ENCODE peak calls at places on chromosomes 1 and 21, in five cellular contexts. W, E, G, H and Y are unnamed samples.

GRCh38 chr1:24109686-24110475 is 2.1 kb downstream of the MYOM3 start:
- DNase-seq in W (no peak), E (no peak), G (no peak), H (no peak), Y (no peak)

GRCh38 chr1:41381691-41382530 is 20.7 kb downstream of the FOXO6 start:
- DNase-seq in W (peak; percentile 28), E (no peak), G (no peak), H (peak; percentile 54), Y (peak; percentile 19)

GRCh38 chr1:197868751-197869501 is 33.5 kb upstream of the C1orf53 start:
- DNase-seq in W (peak; percentile 76), E (peak; percentile 8), G (peak; percentile 14), H (peak; percentile 19), Y (peak; percentile 78)

GRCh38 chr1:203765029-203765837 is at the start of gene LAX1:
- DNase-seq in W (no peak), E (peak; percentile 53), G (peak; percentile 68), H (peak; percentile 85), Y (no peak)

GRCh38 chr21:22120616-22121266 is 1122.5 kb downstream of the NCAM2 start:
- DNase-seq in W (peak; percentile 1), E (no peak), G (no peak), H (no peak), Y (peak; percentile 31)

GRCh38 chr1:203268901-203269653 is 36.2 kb upstream of the BTG2 start:
- DNase-seq in W (peak; percentile 75), E (no peak), G (peak; percentile 36), H (peak; percentile 48), Y (peak; percentile 82)

GRCh38 chr1:4696161-4696745 is 41.8 kb downstream of the AJAP1 start:
- DNase-seq in W (no peak), E (no peak), G (no peak), H (no peak), Y (no peak)

GRCh38 chr1:172837816-172838680 is 179.1 kb downstream of the FASLG start:
- DNase-seq in W (peak; percentile 80), E (no peak), G (no peak), H (peak; percentile 20), Y (peak; percentile 41)

GRCh38 chr1:27418326-27418761 is 25.9 kb downstream of the GPR3 start:
- DNase-seq in W (peak; percentile 94), E (no peak), G (no peak), H (peak; percentile 78), Y (peak; percentile 95)

GRCh38 chr21:17371470-17371869 is 141.4 kb upstream of the CXADR start:
- DNase-seq in W (peak; percentile 75), E (no peak), G (no peak), H (no peak), Y (peak; percentile 75)

GRCh38 chr1:58991305-58991704 is 207.5 kb upstream of the JUN start:
- DNase-seq in W (no peak), E (no peak), G (no peak), H (no peak), Y (no peak)